ENCODE peak calls at places on chromosomes 2 and 18, in six cellular contexts. O is PC-3, Z is GM23248, I is HCT116, S is neural progenitor cell, L is SK-N-SH. K is an unnamed sample.

GRCh38 chr2:42095923-42096408 is 48.1 kb downstream of the PKDCC start:
- DNase-seq in O (peak), Z (peak), I (peak), S (peak), L (peak), K (peak)

GRCh38 chr2:18483896-18484295 is 76.6 kb downstream of the RDH14 start:
- DNase-seq in O (no peak), Z (no peak), I (no peak), S (no peak), L (no peak), K (no peak)

GRCh38 chr2:42196403-42197267 is 27.5 kb downstream of the EML4 start:
- DNase-seq in O (peak), Z (peak), I (peak), S (peak), L (peak), K (peak)

GRCh38 chr2:240648155-240648649 is 22.9 kb downstream of the GPR35 start:
- DNase-seq in O (no peak), Z (no peak), I (no peak), S (no peak), L (no peak), K (no peak)

GRCh38 chr2:229731916-229732315 is 17.6 kb upstream of the DNER start:
- DNase-seq in O (no peak), Z (peak), I (no peak), S (no peak), L (no peak), K (no peak)

GRCh38 chr2:227386630-227387029 is 1.1 kb downstream of the SCYGR1 start:
- DNase-seq in O (peak), Z (no peak), I (no peak), S (no peak), L (no peak), K (no peak)

GRCh38 chr2:225487901-225488416 is 88.4 kb downstream of the NYAP2 start:
- DNase-seq in O (no peak), Z (no peak), I (no peak), S (no peak), L (no peak), K (no peak)

GRCh38 chr18:62979172-62979571 is 263.8 kb downstream of the PHLPP1 start:
- DNase-seq in O (peak), Z (peak), I (no peak), S (no peak), L (no peak), K (no peak)

GRCh38 chr18:76994086-76994654 is 138.4 kb downstream of the MBP start:
- DNase-seq in O (no peak), Z (no peak), I (no peak), S (no peak), L (no peak), K (no peak)

GRCh38 chr18:14937271-14937670 is 189.3 kb downstream of the ANKRD30B start:
- DNase-seq in O (no peak), Z (no peak), I (no peak), S (no peak), L (no peak), K (no peak)

GRCh38 chr2:27095745-27096651 is 9.4 kb downstream of the KHK start:
- DNase-seq in O (peak), Z (peak), I (no peak), S (peak), L (peak), K (peak)

GRCh38 chr2:118380915-118381653 is 292.8 kb downstream of the INSIG2 start:
- DNase-seq in O (no peak), Z (peak), I (no peak), S (no peak), L (no peak), K (no peak)

GRCh38 chr2:201363857-201364560 is 6.9 kb upstream of the FLACC1 start:
- DNase-seq in O (peak), Z (peak), I (peak), S (peak), L (peak), K (peak)

GRCh38 chr2:66421618-66422017 is 13.3 kb upstream of the MEIS1 start:
- DNase-seq in O (no peak), Z (no peak), I (no peak), S (no peak), L (no peak), K (no peak)

GRCh38 chr2:5696741-5697521 is 4.7 kb downstream of the SOX11 start:
- DNase-seq in O (no peak), Z (peak), I (no peak), S (peak), L (peak), K (no peak)

GRCh38 chr2:30306522-30306921 is 75.2 kb downstream of the LBH start:
- DNase-seq in O (peak), Z (peak), I (no peak), S (no peak), L (no peak), K (no peak)

GRCh38 chr2:199136681-199137080 is 321.1 kb downstream of the SATB2 start:
- DNase-seq in O (peak), Z (peak), I (no peak), S (no peak), L (no peak), K (peak)

GRCh38 chr2:48137829-48138228 is 231.5 kb upstream of the FBXO11 start:
- DNase-seq in O (no peak), Z (no peak), I (no peak), S (no peak), L (no peak), K (no peak)

GRCh38 chr2:29920130-29920577 is 1.2 kb downstream of the ALK start:
- DNase-seq in O (peak), Z (peak), I (no peak), S (peak), L (no peak), K (peak)

GRCh38 chr2:69180974-69181373 is 168.0 kb downstream of the ANTXR1 start:
- DNase-seq in O (no peak), Z (no peak), I (no peak), S (no peak), L (no peak), K (no peak)
- H3K4me2 ChIP-seq in O (no peak), Z (no peak), I (no peak), S (no peak), L (no peak), K (no peak)

GRCh38 chr18:9826666-9827065 is 59.1 kb upstream of the TXNDC2 start:
- DNase-seq in O (no peak), Z (no peak), I (no peak), S (no peak), L (no peak), K (no peak)
- H3K4me2 ChIP-seq in O (no peak), Z (no peak), I (peak), S (no peak), L (no peak), K (no peak)

DNA sequence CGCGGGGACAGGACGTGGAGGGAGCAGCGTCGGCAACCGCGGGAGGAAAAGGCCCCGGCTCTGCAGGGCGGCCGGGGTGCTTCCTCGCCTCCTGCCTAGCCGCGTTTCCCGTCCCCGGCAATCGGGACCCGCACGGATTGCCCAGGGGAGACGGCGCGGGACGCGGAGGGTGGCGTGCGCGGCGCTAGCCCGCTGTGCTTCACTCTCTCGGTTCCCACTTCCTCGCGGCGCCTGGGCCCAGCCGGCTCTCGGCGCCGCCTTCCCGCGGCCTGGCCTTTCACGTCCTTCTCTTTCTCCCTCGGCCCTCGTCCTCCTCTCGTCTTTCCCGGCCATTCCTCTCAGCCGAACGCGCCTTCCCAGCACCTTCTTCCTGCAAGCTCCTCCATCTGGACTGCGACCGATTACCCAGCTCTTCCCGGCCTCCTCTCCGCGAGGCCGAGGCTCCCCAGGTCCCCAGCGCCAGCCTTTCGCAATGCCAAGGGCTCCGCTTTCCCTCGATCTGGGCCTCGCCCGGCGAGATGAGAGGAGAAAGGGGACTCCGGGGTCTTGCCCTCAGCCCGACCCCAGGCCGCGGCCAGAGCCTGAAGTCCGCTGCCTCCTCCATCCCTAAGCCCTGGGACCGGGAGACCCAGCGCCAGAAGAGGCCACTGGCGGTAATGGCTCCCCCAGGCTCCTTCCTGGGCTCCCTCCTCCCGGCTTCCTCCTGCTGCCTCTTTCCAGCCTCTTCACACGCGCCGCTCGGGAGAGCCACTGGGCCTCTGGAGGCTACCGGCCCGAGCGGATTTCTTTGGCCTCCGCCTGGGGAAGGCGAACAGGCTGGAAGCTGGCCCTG is 34.2 kb upstream of the ATP6V1B1 start:
- DNase-seq in O (no peak), Z (peak), I (no peak), S (peak), L (peak), K (no peak)
- H3K4me2 ChIP-seq in O (peak), Z (peak), I (peak), S (peak), L (peak), K (no peak)

GRCh38 chr2:143015681-143016080 is 113.5 kb upstream of the ARHGAP15 start:
- DNase-seq in O (no peak), Z (no peak), I (no peak), S (no peak), L (no peak), K (no peak)
- H3K4me2 ChIP-seq in O (peak), Z (no peak), I (no peak), S (no peak), L (no peak), K (no peak)

K was measured in K562.